ENCODE peak calls at places on chromosomes 13 and 19, in six cellular contexts. B is uterus, A is OCI-LY7, E is islet precursor cell, C is Daoy, T is tibial artery. D is an unnamed sample.
A peak's percentile ranks its signal among the peaks of the same experiment; 100 is the strongest.

GRCh38 chr13:29156136-29156535 is 336.0 kb downstream of the MTUS2 start:
- DNase-seq in B (no peak), A (no peak), E (no peak), C (no peak), T (no peak), D (no peak)

GRCh38 chr19:13983213-13983889 is 22.8 kb downstream of the RFX1 start:
- DNase-seq in B (no peak), A (peak; percentile 74), E (no peak), C (no peak), T (no peak), D (no peak)

GRCh38 chr13:60679131-60679530 is 282.1 kb downstream of the TDRD3 start:
- DNase-seq in B (no peak), A (no peak), E (no peak), C (no peak), T (no peak), D (no peak)

GRCh38 chr19:36686365-36687213 is 823 bp upstream of the ZNF567 start:
- DNase-seq in B (no peak), A (no peak), E (no peak), C (no peak), T (peak; percentile 20), D (peak; percentile 39)

GRCh38 chr19:13208131-13208963 is 58.1 kb downstream of the IER2 start:
- DNase-seq in B (peak; percentile 61), A (peak; percentile 90), E (no peak), C (peak; percentile 48), T (peak; percentile 41), D (peak; percentile 75)

GRCh38 chr13:28401303-28402056 is 93.4 kb downstream of the FLT1 start:
- DNase-seq in B (no peak), A (no peak), E (no peak), C (peak; percentile 23), T (no peak), D (peak; percentile 93)

GRCh38 chr13:37143901-37144300 is 38.4 kb upstream of the CSNK1A1L start:
- DNase-seq in B (no peak), A (no peak), E (no peak), C (no peak), T (no peak), D (peak; percentile 75)

GRCh38 chr19:46009530-46010510 is 13.0 kb downstream of the PGLYRP1 start:
- DNase-seq in B (peak; percentile 60), A (peak; percentile 63), E (peak; percentile 90), C (peak; percentile 76), T (peak; percentile 54), D (peak; percentile 86)

GRCh38 chr19:54515156-54515555 is 12.5 kb downstream of the LAIR2 start:
- DNase-seq in B (no peak), A (no peak), E (no peak), C (no peak), T (no peak), D (no peak)

GRCh38 chr13:33870046-33870668 is 52.2 kb downstream of the RFC3 start:
- DNase-seq in B (no peak), A (peak; percentile 34), E (no peak), C (no peak), T (no peak), D (no peak)

GRCh38 chr19:44401108-44401786 is at the start of gene ZNF285:
- DNase-seq in B (peak; percentile 86), A (no peak), E (peak; percentile 97), C (peak; percentile 97), T (peak; percentile 90), D (peak; percentile 98)

D was measured in dermis blood vessel endothelial cell.